ENCODE peak calls at places on chromosome 6, in seven cellular contexts. T, L, C, E, F, Z and R are unnamed samples.

GRCh38 chr6:52551483-52552277 is 25.2 kb downstream of the TRAM2 start:
- DNase-seq in T (peak; percentile 81), L (no peak), C (no peak), E (peak; percentile 94), F (peak; percentile 90), Z (no peak), R (peak; percentile 92)

GRCh38 chr6:28643017-28643740 is 117.5 kb downstream of the GPX5 start:
- DNase-seq in T (peak; percentile 35), L (no peak), C (peak; percentile 47), E (peak; percentile 87), F (peak; percentile 93), Z (peak; percentile 33), R (peak; percentile 91)

GRCh38 chr6:704037-704436 is 11.1 kb upstream of the EXOC2 start:
- DNase-seq in T (no peak), L (no peak), C (no peak), E (no peak), F (no peak), Z (no peak), R (peak; percentile 26)

GRCh38 chr6:55758156-55758942 is 117.0 kb downstream of the BMP5 start:
- DNase-seq in T (peak; percentile 20), L (no peak), C (no peak), E (peak; percentile 87), F (peak; percentile 96), Z (peak; percentile 37), R (peak; percentile 78)

GRCh38 chr6:126293891-126294524 is 45.9 kb upstream of the CENPW start:
- DNase-seq in T (no peak), L (no peak), C (no peak), E (no peak), F (no peak), Z (no peak), R (no peak)

GRCh38 chr6:118776607-118777549 is 117.1 kb upstream of the ASF1A start:
- DNase-seq in T (peak; percentile 83), L (no peak), C (peak; percentile 50), E (peak; percentile 75), F (peak; percentile 77), Z (peak; percentile 44), R (peak; percentile 62)

GRCh38 chr6:90068264-90068663 is 174.0 kb downstream of the GJA10 start:
- DNase-seq in T (no peak), L (no peak), C (peak; percentile 42), E (peak; percentile 72), F (peak; percentile 69), Z (no peak), R (peak; percentile 88)

GRCh38 chr6:62371395-62371794 is 85.4 kb upstream of the KHDRBS2 start:
- DNase-seq in T (no peak), L (no peak), C (no peak), E (no peak), F (no peak), Z (no peak), R (no peak)

GRCh38 chr6:151704383-151704782 is 103.1 kb upstream of the ESR1 start:
- DNase-seq in T (no peak), L (no peak), C (peak; percentile 46), E (no peak), F (no peak), Z (no peak), R (no peak)

GRCh38 chr6:147654103-147654845 is 145.8 kb downstream of the SAMD5 start:
- DNase-seq in T (no peak), L (no peak), C (no peak), E (no peak), F (no peak), Z (no peak), R (no peak)

GRCh38 chr6:6851059-6851658 is 256.6 kb upstream of the RREB1 start:
- DNase-seq in T (peak; percentile 43), L (no peak), C (no peak), E (peak; percentile 98), F (peak; percentile 93), Z (peak; percentile 83), R (peak; percentile 89)

GRCh38 chr6:47106721-47107197 is 64.6 kb upstream of the ADGRF1 start:
- DNase-seq in T (no peak), L (no peak), C (no peak), E (peak; percentile 18), F (peak; percentile 37), Z (no peak), R (no peak)

GRCh38 chr6:136076496-136076895 is 173.6 kb downstream of the MTFR2 start:
- DNase-seq in T (peak; percentile 62), L (no peak), C (no peak), E (no peak), F (no peak), Z (peak; percentile 51), R (no peak)

GRCh38 chr6:37168163-37168758 is 1.7 kb upstream of the PIM1 start:
- DNase-seq in T (no peak), L (no peak), C (no peak), E (no peak), F (no peak), Z (no peak), R (no peak)

GRCh38 chr6:163023700-163024099 is 295.9 kb downstream of the PACRG start:
- DNase-seq in T (no peak), L (no peak), C (no peak), E (no peak), F (no peak), Z (no peak), R (no peak)

GRCh38 chr6:5084787-5085637 is at the start of gene PPP1R3G:
- DNase-seq in T (peak; percentile 80), L (no peak), C (no peak), E (peak; percentile 63), F (peak; percentile 66), Z (no peak), R (peak; percentile 67)

GRCh38 chr6:30763618-30764489 is 19.5 kb upstream of the IER3 start:
- DNase-seq in T (no peak), L (no peak), C (no peak), E (peak; percentile 35), F (peak; percentile 45), Z (no peak), R (peak; percentile 93)

GRCh38 chr6:135938588-135939215 is 87.2 kb downstream of the PDE7B start:
- DNase-seq in T (peak; percentile 36), L (no peak), C (no peak), E (peak; percentile 16), F (peak; percentile 40), Z (no peak), R (peak; percentile 33)

GRCh38 chr6:13508711-13509705 is 21.6 kb upstream of the GFOD1 start:
- DNase-seq in T (peak; percentile 65), L (no peak), C (no peak), E (peak; percentile 45), F (no peak), Z (peak; percentile 85), R (peak; percentile 17)

GRCh38 chr6:158057213-158057987 is 75.7 kb downstream of the SYNJ2 start:
- DNase-seq in T (peak; percentile 89), L (peak; percentile 39), C (peak; percentile 58), E (peak; percentile 97), F (peak; percentile 100), Z (peak; percentile 91), R (peak; percentile 99)

GRCh38 chr6:130020106-130020851 is 1.9 kb downstream of the L3MBTL3 start:
- DNase-seq in T (peak; percentile 64), L (no peak), C (no peak), E (peak; percentile 26), F (peak; percentile 46), Z (no peak), R (no peak)